ENCODE peak calls at places on chromosomes 12 and 14, in six cellular contexts. X is mammary epithelial cell, U is DND-41, O is fibroblast of lung, T is MM.1S, D is HCT116. W is an unnamed sample. For H3K9me3, the result is how much of the 10 kb centered on the place peaks cover.

GRCh38 chr12:119176267-119177055 is 2.3 kb upstream of the HSPB8 start:
- DNase-seq in X (peak), U (no peak), O (peak), T (no peak), D (peak), W (peak)

GRCh38 chr12:45273717-45274271 is 57.9 kb downstream of the ANO6 start:
- DNase-seq in X (peak), U (no peak), O (peak), T (no peak), D (peak), W (no peak)

GRCh38 chr12:29582156-29582555 is 84.7 kb upstream of the OVCH1 start:
- DNase-seq in X (no peak), U (no peak), O (no peak), T (no peak), D (no peak), W (no peak)

GRCh38 chr12:123958876-123959275 is 13.8 kb downstream of the CCDC92 start:
- DNase-seq in X (no peak), U (no peak), O (no peak), T (no peak), D (no peak), W (peak)

GRCh38 chr12:3081886-3082285 is 4.7 kb downstream of the TSPAN9 start:
- DNase-seq in X (no peak), U (no peak), O (no peak), T (no peak), D (no peak), W (no peak)

GRCh38 chr12:20097561-20097960 is 270.8 kb upstream of the PDE3A start:
- DNase-seq in X (no peak), U (no peak), O (peak), T (no peak), D (no peak), W (no peak)

GRCh38 chr12:57152408-57153038 is 5.1 kb upstream of the LRP1-AS start:
- DNase-seq in X (no peak), U (no peak), O (peak), T (no peak), D (no peak), W (no peak)

GRCh38 chr12:54463034-54463433 is 10.4 kb downstream of the GTSF1 start:
- DNase-seq in X (peak), U (no peak), O (peak), T (no peak), D (no peak), W (no peak)

GRCh38 chr12:7146228-7146627 is 16.1 kb downstream of the CLSTN3 start:
- DNase-seq in X (no peak), U (no peak), O (no peak), T (no peak), D (no peak), W (no peak)

GRCh38 chr12:2615665-2616387 is 178.9 kb upstream of the FKBP4 start:
- DNase-seq in X (no peak), U (no peak), O (peak), T (no peak), D (no peak), W (peak)

GRCh38 chr14:64704145-64704742 is at the start of gene PLEKHG3:
- DNase-seq in X (peak), U (no peak), O (peak), T (no peak), D (no peak), W (peak)

GRCh38 chr12:76144253-76144564 is 59.7 kb upstream of the NAP1L1 start:
- DNase-seq in X (no peak), U (peak), O (peak), T (no peak), D (no peak), W (no peak)

GRCh38 chr12:107461222-107461980 is 224.2 kb upstream of the PWP1 start:
- DNase-seq in X (peak), U (no peak), O (peak), T (no peak), D (no peak), W (no peak)

GRCh38 chr12:122864894-122865253 is 29.6 kb downstream of the HIP1R start:
- DNase-seq in X (no peak), U (no peak), O (no peak), T (no peak), D (no peak), W (no peak)

GRCh38 chr12:45674583-45674982 is 54.9 kb upstream of the ARID2 start:
- DNase-seq in X (peak), U (no peak), O (peak), T (no peak), D (no peak), W (no peak)

GRCh38 chr14:100641274-100641860 is 54.1 kb upstream of the BEGAIN start:
- DNase-seq in X (no peak), U (peak), O (no peak), T (no peak), D (no peak), W (no peak)

GRCh38 chr12:124617615-124618014 is 50.2 kb upstream of the NCOR2 start:
- DNase-seq in X (no peak), U (no peak), O (no peak), T (no peak), D (no peak), W (peak)

GRCh38 chr12:54337854-54338650 is 13.1 kb downstream of the COPZ1 start:
- DNase-seq in X (no peak), U (no peak), O (no peak), T (no peak), D (no peak), W (no peak)

GRCh38 chr14:39232554-39233415 is 930 bp upstream of the MIA2 start:
- DNase-seq in X (peak), U (no peak), O (peak), T (peak), D (no peak), W (no peak)

GRCh38 chr12:46201284-46201789 is 67.5 kb downstream of the SLC38A1 start:
- DNase-seq in X (no peak), U (no peak), O (no peak), T (no peak), D (no peak), W (no peak)

GRCh38 chr12:71710276-71711125 is 24.6 kb downstream of the TMEM19 start:
- DNase-seq in X (peak), U (no peak), O (peak), T (no peak), D (peak), W (no peak)

GRCh38 chr12:122966743-122967058 is 438 bp upstream of the ABCB9 start:
- DNase-seq in X (no peak), U (no peak), O (no peak), T (no peak), D (no peak), W (no peak)

GRCh38 chr12:128956755-128957154 is 103.5 kb downstream of the GLT1D1 start:
- DNase-seq in X (no peak), U (peak), O (no peak), T (no peak), D (no peak), W (no peak)

GRCh38 chr12:112107728-112108447 is 695 bp downstream of the NAA25 start:
- DNase-seq in X (no peak), U (peak), O (peak), T (peak), D (no peak), W (peak)

GRCh38 chr14:75476274-75476995 is 45.8 kb upstream of the BATF start:
- DNase-seq in X (no peak), U (no peak), O (peak), T (no peak), D (no peak), W (peak)

GRCh38 chr14:50312734-50313054 is 570 bp downstream of the DMAC2L start:
- DNase-seq in X (no peak), U (no peak), O (no peak), T (no peak), D (no peak), W (no peak)

GRCh38 chr12:124917841-124918621 is 3.6 kb upstream of the UBC start:
- DNase-seq in X (peak), U (no peak), O (peak), T (peak), D (no peak), W (no peak)

GRCh38 chr12:62917939-62918338 is 17.0 kb downstream of the PPM1H start:
- DNase-seq in X (no peak), U (no peak), O (no peak), T (no peak), D (no peak), W (no peak)

GRCh38 chr12:41552507-41553047 is 364.5 kb downstream of the PDZRN4 start:
- DNase-seq in X (no peak), U (no peak), O (peak), T (no peak), D (no peak), W (no peak)

GRCh38 chr14:33733721-33734120 is 217.2 kb downstream of the EGLN3 start:
- DNase-seq in X (no peak), U (no peak), O (no peak), T (no peak), D (no peak), W (no peak)

GRCh38 chr12:105676694-105677093 is 346.2 kb downstream of the C12orf75 start:
- DNase-seq in X (peak), U (no peak), O (no peak), T (no peak), D (no peak), W (no peak)

GRCh38 chr14:106436310-106436905 is 910.0 kb downstream of the TMEM121 start:
- DNase-seq in X (no peak), U (peak), O (no peak), T (peak), D (no peak), W (no peak)

GRCh38 chr12:53097207-53097563 is 282 bp upstream of the IGFBP6 start:
- DNase-seq in X (peak), U (no peak), O (peak), T (no peak), D (no peak), W (no peak)

GRCh38 chr12:85626031-85626781 is 210.0 kb downstream of the RASSF9 start:
- DNase-seq in X (peak), U (no peak), O (peak), T (no peak), D (peak), W (no peak)

GRCh38 chr14:33810308-33810707 is 140.6 kb downstream of the EGLN3 start:
- DNase-seq in X (no peak), U (no peak), O (no peak), T (no peak), D (no peak), W (no peak)

GRCh38 chr14:20418501-20418909 is 5.2 kb upstream of the TEP1 start:
- DNase-seq in X (no peak), U (no peak), O (no peak), T (no peak), D (no peak), W (no peak)

GRCh38 chr14:51568366-51568765 is 83.3 kb upstream of the FRMD6 start:
- DNase-seq in X (no peak), U (no peak), O (no peak), T (no peak), D (no peak), W (no peak)

GRCh38 chr14:36129181-36129580 is 47.3 kb downstream of the PTCSC3 start:
- DNase-seq in X (peak), U (no peak), O (peak), T (no peak), D (peak), W (peak)

GRCh38 chr14:93917141-93917540 is 10.0 kb upstream of the FAM181A start:
- DNase-seq in X (no peak), U (no peak), O (no peak), T (no peak), D (no peak), W (no peak)
- H3K9ac ChIP-seq in X (no peak), U (no peak), O (no peak), T (no peak), D (no peak), W (no peak)

DNA sequence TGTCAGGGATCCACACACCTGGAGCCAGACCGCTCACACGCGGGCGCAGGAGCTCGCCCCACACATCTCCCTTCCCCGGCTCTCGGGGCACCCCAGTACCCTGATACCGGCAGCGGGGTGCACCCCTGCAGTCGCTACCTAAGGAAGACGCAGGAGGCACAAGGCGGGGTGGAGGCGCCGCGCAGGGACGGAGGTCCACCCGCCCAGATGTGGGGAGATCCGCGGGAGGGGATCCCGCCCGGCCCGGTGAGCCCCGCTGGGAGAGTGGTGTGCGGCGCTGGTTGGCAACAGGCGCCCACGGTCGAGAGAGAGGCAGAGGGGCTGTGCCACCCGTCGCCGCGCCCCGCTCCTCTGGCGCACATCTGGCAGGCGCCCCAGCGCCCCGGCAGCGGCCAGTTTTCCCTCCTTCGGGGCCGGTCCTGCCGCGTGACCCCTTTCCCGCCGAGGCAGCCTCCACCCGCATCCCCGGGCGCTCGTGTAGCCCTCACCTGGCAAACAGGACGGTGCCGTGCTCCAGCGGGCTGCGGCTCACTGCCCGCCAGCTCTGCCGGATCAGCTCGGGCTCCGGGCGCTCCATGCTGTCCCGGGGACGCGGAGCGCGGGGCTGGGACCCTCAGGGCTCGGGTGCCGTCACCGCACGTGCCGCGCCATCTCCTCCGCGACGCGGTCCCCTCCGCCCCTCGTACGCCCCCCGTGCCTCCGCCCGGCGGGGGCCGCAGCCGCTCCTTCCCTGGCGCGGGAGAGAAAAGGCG is 469 bp downstream of the NGB start:
- DNase-seq in X (no peak), U (no peak), O (no peak), T (no peak), D (no peak), W (peak)
- TF ChIP-seq EZH2 in X (peak), U (no peak), O (no peak), T (no peak), D (no peak), W (peak)

GRCh38 chr14:45786266-45786665 is 533.3 kb upstream of the MIS18BP1 start:
- DNase-seq in X (peak), U (no peak), O (no peak), T (no peak), D (no peak), W (no peak)

GRCh38 chr14:45790293-45790692 is 537.3 kb upstream of the MIS18BP1 start:
- DNase-seq in X (no peak), U (no peak), O (no peak), T (no peak), D (no peak), W (no peak)

GRCh38 chr14:45787167-45787566 is 534.2 kb upstream of the MIS18BP1 start:
- DNase-seq in X (no peak), U (no peak), O (no peak), T (no peak), D (peak), W (no peak)

GRCh38 chr14:45785240-45785639 is 532.2 kb upstream of the MIS18BP1 start:
- DNase-seq in X (peak), U (no peak), O (no peak), T (no peak), D (no peak), W (no peak)
- H3K9me3 ChIP-seq in X (under half), U (under half), O (under half), T (under half), D (under half), W (under half)

GRCh38 chr12:24479131-24479530 is 469.8 kb downstream of the BCAT1 start:
- DNase-seq in X (no peak), U (no peak), O (peak), T (no peak), D (no peak), W (no peak)

GRCh38 chr12:24480766-24481449 is 468.0 kb downstream of the BCAT1 start:
- DNase-seq in X (no peak), U (no peak), O (peak), T (no peak), D (no peak), W (no peak)

GRCh38 chr12:24482044-24482443 is 466.9 kb downstream of the BCAT1 start:
- DNase-seq in X (no peak), U (no peak), O (no peak), T (no peak), D (no peak), W (no peak)

GRCh38 chr12:24483732-24484131 is 465.2 kb downstream of the BCAT1 start:
- DNase-seq in X (no peak), U (no peak), O (no peak), T (no peak), D (no peak), W (no peak)

GRCh38 chr12:24482882-24483604 is 465.9 kb downstream of the BCAT1 start:
- DNase-seq in X (no peak), U (no peak), O (peak), T (no peak), D (no peak), W (no peak)
- H3K9ac ChIP-seq in X (no peak), U (no peak), O (no peak), T (no peak), D (no peak), W (no peak)

W was measured in neural progenitor cell.